ENCODE peak calls at places on chromosome 16, in five cellular contexts. O is gastrocnemius medialis, K is body of pancreas, P is HCT116, M is A549. T is an unnamed sample.
A peak's percentile ranks its signal among the peaks of the same experiment; 100 is the strongest.

GRCh38 chr16:13767215-13767614 is 152.7 kb upstream of the ERCC4 start:
- DNase-seq in O (no peak), K (no peak), P (no peak), M (no peak), T (no peak)

GRCh38 chr16:66908116-66908515 is 10.6 kb downstream of the CDH16 start:
- DNase-seq in O (no peak), K (no peak), P (no peak), M (no peak), T (no peak)

GRCh38 chr16:22220076-22220453 is 14.0 kb downstream of the EEF2K start:
- DNase-seq in O (peak; percentile 85), K (peak; percentile 34), P (no peak), M (no peak), T (no peak)

GRCh38 chr16:80751167-80751566 is 53.2 kb downstream of the CDYL2 start:
- DNase-seq in O (no peak), K (no peak), P (no peak), M (no peak), T (no peak)

GRCh38 chr16:69522732-69523404 is 42.9 kb upstream of the NFAT5 start:
- DNase-seq in O (no peak), K (no peak), P (peak; percentile 90), M (peak; percentile 76), T (peak; percentile 21)

GRCh38 chr16:30664616-30665109 is 6.4 kb downstream of the FBRS start:
- DNase-seq in O (no peak), K (no peak), P (no peak), M (no peak), T (no peak)

GRCh38 chr16:12293913-12294312 is 317.4 kb downstream of the SNX29 start:
- DNase-seq in O (no peak), K (no peak), P (no peak), M (no peak), T (no peak)

GRCh38 chr16:57788252-57788841 is 13.9 kb downstream of the KIFC3 start:
- DNase-seq in O (no peak), K (no peak), P (no peak), M (no peak), T (no peak)

GRCh38 chr16:31228206-31228605 is 11.3 kb upstream of the PYDC1 start:
- DNase-seq in O (no peak), K (no peak), P (no peak), M (no peak), T (no peak)

GRCh38 chr16:7324306-7324705 is 8.3 kb upstream of the RBFOX1 start:
- DNase-seq in O (no peak), K (no peak), P (no peak), M (no peak), T (no peak)

GRCh38 chr16:80993293-80993691 is 13.4 kb downstream of the CMC2 start:
- DNase-seq in O (no peak), K (peak; percentile 9), P (no peak), M (peak; percentile 70), T (peak; percentile 33)

GRCh38 chr16:56370836-56371235 is 54.5 kb downstream of the AMFR start:
- DNase-seq in O (no peak), K (peak; percentile 68), P (no peak), M (peak; percentile 53), T (no peak)

GRCh38 chr16:19486744-19487325 is 35.1 kb downstream of the GDE1 start:
- DNase-seq in O (no peak), K (no peak), P (no peak), M (peak; percentile 17), T (peak; percentile 32)

GRCh38 chr16:79372504-79373184 is 227.9 kb downstream of the MAF start:
- DNase-seq in O (no peak), K (peak; percentile 8), P (no peak), M (peak; percentile 41), T (no peak)

GRCh38 chr16:75555213-75555706 is 792 bp downstream of the TMEM231 start:
- DNase-seq in O (peak; percentile 61), K (peak; percentile 80), P (peak; percentile 86), M (peak; percentile 94), T (peak; percentile 87)

GRCh38 chr16:69482410-69482951 is 58.1 kb downstream of the CYB5B start:
- DNase-seq in O (peak; percentile 40), K (peak; percentile 8), P (no peak), M (no peak), T (no peak)

GRCh38 chr16:54490089-54490488 is 203.5 kb upstream of the IRX3 start:
- DNase-seq in O (no peak), K (no peak), P (no peak), M (no peak), T (no peak)

GRCh38 chr16:48062681-48063080 is 93.1 kb downstream of the ABCC12 start:
- DNase-seq in O (no peak), K (no peak), P (no peak), M (no peak), T (no peak)

GRCh38 chr16:48323783-48324775 is 61.1 kb downstream of the SIAH1 start:
- DNase-seq in O (no peak), K (no peak), P (no peak), M (no peak), T (no peak)

GRCh38 chr16:88413231-88413630 is 30.5 kb downstream of the ZNF469 start:
- DNase-seq in O (no peak), K (no peak), P (no peak), M (no peak), T (no peak)

GRCh38 chr16:88412766-88413165 is 30.0 kb downstream of the ZNF469 start:
- DNase-seq in O (no peak), K (no peak), P (no peak), M (no peak), T (no peak)

GRCh38 chr16:88411951-88412576 is 29.3 kb downstream of the ZNF469 start:
- DNase-seq in O (no peak), K (no peak), P (no peak), M (no peak), T (no peak)

GRCh38 chr16:88414521-88415380 is 32.0 kb downstream of the ZNF469 start:
- DNase-seq in O (no peak), K (no peak), P (no peak), M (no peak), T (no peak)

DNA sequence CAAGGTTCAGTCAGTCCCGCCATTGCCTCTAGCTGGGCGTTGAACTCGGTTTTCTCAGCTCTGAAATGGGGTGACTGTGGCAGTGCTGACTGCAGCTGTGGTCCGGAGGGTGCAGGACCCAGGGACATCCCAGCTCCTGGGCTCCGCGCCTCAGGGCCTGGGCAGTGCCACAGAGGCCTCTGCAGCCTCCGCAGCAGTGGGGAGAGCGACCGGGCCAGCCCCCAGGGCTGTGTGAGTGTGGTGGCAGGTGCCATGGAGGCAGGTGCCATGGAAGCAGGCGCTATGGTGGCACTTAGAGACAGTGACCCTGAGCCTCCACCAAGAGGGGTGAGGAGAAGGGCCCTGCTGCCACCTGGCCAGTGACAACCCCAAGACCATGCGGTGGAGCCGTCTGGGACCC is 30.9 kb downstream of the ZNF469 start:
- DNase-seq in O (no peak), K (no peak), P (no peak), M (no peak), T (no peak)
- TF ChIP-seq POLR2A in O (no peak), K (no peak), P (no peak), M (no peak), T (no peak)

DNA sequence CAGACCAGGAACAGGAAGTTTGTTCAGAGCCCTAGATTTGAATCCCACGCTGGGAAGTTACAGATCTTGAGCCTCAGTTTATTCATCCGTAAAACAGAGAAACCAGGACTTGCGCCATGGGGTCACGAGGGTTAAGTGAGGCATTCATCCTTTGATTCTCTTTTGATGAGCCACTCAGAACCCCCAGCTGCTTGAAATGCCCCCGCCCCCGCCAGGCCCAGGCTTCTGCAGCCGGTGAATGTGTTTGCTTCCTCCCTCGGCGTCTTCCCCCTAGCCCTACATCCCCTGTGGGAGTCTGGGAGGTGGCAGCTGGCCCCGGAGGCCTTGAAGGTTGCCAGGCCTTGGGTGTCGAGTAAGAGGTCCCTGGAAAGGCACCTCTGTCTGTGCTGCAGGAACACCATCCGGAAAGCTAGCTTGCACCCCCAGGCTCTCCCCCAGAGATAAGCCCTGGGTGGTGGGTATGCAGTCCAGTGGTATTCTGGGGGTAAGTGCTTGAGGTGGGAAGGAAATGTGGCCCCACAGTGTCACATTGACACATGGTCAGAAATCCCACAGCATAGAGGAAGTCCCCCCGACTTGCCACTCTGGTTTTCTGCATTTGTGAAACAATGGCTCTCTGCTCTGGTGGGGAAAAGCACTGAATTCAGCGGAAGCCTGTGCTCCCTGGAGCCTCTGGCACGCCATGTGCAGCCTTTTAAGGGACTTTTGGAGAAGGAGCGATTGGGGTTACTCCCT is 14.9 kb downstream of the IRF8 start:
- DNase-seq in O (no peak), K (no peak), P (no peak), M (no peak), T (no peak)
- TF ChIP-seq POLR2A in O (no peak), K (no peak), P (no peak), M (no peak), T (no peak)

GRCh38 chr16:87562201-87562600 is 40.1 kb upstream of the JPH3 start:
- DNase-seq in O (no peak), K (peak; percentile 20), P (no peak), M (no peak), T (no peak)
- TF ChIP-seq POLR2A in O (no peak), K (no peak), P (no peak), M (no peak), T (no peak)

DNA sequence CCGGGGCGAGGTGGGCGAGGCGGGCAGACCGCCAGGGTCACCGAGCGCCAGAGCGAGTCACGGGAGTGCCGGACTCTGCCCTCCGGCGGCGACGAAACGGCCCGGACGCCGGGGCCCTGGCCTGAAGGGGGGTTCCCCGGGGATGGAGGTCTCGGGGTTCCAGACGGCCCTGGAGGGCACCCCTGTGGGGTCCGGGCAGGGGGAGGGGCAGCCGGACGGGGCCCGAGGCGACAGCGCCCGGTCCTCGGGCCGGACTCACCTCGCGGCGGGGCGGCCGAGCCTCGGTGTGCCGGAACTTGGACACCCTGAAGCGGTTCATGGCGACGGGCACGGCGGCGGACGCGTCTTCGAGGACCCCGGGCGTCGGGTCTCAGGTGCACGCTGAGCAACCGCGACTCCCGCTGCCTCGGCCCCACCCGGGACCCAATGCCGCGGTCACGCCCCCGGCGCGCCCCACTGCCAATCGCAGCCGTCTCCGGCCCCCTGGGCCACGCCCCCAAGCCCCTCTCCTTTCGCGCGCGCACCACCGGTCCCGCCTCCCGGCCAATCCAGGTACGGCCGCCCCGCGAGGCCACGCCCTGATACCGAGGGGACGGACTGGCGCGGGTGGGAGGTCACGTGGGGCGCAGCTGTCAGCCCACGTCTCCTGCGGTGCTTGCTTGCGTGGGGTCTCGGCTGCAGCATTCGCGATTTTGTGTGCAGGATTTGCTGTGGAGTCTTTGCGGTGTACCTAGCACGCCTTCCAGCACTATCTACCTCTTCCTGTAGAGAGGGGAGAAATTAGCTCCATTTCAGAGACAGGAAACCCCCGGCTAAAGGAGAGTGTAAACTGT is at the start of gene CORO7:
- DNase-seq in O (peak; percentile 96), K (peak; percentile 96), P (peak; percentile 69), M (peak; percentile 89), T (peak; percentile 95)
- TF ChIP-seq POLR2A in O (peak; percentile 73), K (peak; percentile 66), P (no peak), M (no peak), T (peak; percentile 52)